ENCODE peak calls at places on chromosomes 4 and X, in four cellular contexts. A is mesenchymal stem cell, V is thyroid gland, X is left lung. I is an unnamed sample.

GRCh38 chr4:173505924-173506779 is 23.9 kb downstream of the HAND2 start:
- DNase-seq in A (peak; percentile 77), V (no peak), X (peak; percentile 78), I (no peak)

GRCh38 chr4:189202182-189202868 is 738.3 kb upstream of the FRG1 start:
- DNase-seq in A (peak; percentile 85), V (peak; percentile 74), X (peak; percentile 81), I (peak; percentile 65)

GRCh38 chr4:148497258-148497657 is 55.0 kb upstream of the NR3C2 start:
- DNase-seq in A (no peak), V (no peak), X (no peak), I (no peak)

GRCh38 chrX:10529344-10529743 is 91.0 kb downstream of the MID1 start:
- DNase-seq in A (peak; percentile 18), V (no peak), X (no peak), I (no peak)

GRCh38 chr4:32196950-32197688 is 1477.0 kb downstream of the PCDH7 start:
- DNase-seq in A (no peak), V (peak; percentile 85), X (no peak), I (no peak)

GRCh38 chr4:188714488-188714887 is 575.2 kb downstream of the TRIML1 start:
- DNase-seq in A (no peak), V (no peak), X (no peak), I (no peak)

GRCh38 chrX:118499295-118499694 is 3.7 kb downstream of the DOCK11 start:
- DNase-seq in A (no peak), V (no peak), X (no peak), I (no peak)

GRCh38 chrX:88863726-88864125 is 116.7 kb downstream of the CPXCR1 start:
- DNase-seq in A (no peak), V (no peak), X (peak; percentile 29), I (peak; percentile 12)

GRCh38 chr4:144575181-144575580 is 70.8 kb upstream of the HHIP start:
- DNase-seq in A (no peak), V (no peak), X (no peak), I (no peak)

DNA sequence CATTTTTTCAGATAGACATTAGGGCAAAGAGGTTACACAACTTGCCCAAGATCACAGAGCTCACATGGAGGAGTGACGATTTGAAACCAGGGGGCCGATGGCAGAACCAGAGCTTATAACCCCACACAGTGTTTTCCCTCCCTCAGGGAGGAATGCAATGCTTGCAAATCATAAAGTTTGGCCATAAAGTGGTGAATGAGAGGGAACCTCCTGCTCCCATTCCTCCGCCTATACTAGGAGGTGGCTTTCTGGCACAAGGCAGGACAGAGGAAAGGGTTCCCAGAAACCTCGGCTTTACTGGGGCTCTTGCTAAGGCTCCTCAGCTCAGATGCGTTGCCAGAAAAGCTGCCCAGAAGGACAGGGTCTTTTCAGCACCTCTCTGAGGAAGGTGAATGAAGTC is 19.3 kb downstream of the TMEM154 start:
- DNase-seq in A (no peak), V (no peak), X (no peak), I (no peak)
- H3K4me1 ChIP-seq in A (peaks cover 1% of the 10 kb centered on the region), V (no peaks in the 10 kb centered on the region), X (peaks cover 24% of the 10 kb centered on the region), I (peaks cover 10% of the 10 kb centered on the region)

DNA sequence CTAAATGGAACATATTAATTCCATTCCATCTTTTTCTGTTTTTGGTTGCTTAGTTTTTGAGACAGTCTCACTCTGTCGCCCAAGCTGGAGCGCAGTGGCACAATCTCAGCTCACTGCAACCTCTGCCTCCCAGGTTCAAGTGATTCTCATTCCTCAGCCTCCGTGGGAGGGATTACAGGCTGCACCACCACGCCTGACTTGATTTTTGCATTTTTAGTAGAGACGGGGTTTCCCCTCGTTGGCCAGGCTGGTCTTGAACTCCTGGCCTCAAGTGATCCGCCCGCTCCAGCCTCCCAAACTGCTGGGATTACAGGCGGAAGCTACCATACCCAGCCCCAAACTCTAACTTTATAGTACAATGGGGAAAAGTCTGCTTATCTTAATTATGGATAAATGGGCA is 11.2 kb downstream of the HNRNPD start:
- DNase-seq in A (no peak), V (no peak), X (no peak), I (no peak)
- H3K4me1 ChIP-seq in A (peaks cover 10% of the 10 kb centered on the region), V (peaks cover 41% of the 10 kb centered on the region), X (peaks cover 93% of the 10 kb centered on the region), I (peaks cover 99% of the 10 kb centered on the region)

DNA sequence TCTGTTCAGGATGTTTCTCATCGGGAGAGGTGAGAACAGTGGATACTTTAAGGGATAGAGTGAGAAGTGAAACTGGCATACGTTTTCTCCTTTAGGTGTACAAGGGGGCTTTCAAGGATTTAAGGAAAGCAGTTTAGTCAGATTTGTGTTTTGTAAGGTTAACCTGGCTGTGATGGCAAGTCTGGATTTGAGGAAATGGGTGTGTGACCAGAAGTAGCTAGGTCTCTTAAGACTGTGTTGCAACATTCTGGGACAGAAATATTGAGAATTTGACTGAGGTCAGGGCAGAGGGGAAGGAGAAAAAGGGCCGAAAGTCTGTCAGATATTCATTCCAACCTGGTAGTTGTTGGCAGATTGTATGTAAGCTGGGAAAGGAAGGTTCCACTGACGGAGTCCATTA is 10.4 kb upstream of the GABRE start:
- DNase-seq in A (no peak), V (no peak), X (no peak), I (no peak)
- H3K4me1 ChIP-seq in A (peaks cover 6% of the 10 kb centered on the region), V (no peaks in the 10 kb centered on the region), X (no peaks in the 10 kb centered on the region), I (no peaks in the 10 kb centered on the region)

GRCh38 chr4:39042365-39042764 is 10.2 kb upstream of the TMEM156 start:
- DNase-seq in A (peak; percentile 66), V (no peak), X (no peak), I (no peak)
- H3K4me1 ChIP-seq in A (peaks cover 5% of the 10 kb centered on the region), V (no peaks in the 10 kb centered on the region), X (peaks cover 41% of the 10 kb centered on the region), I (peaks cover 48% of the 10 kb centered on the region)

GRCh38 chrX:129957241-129958099 is 25.0 kb upstream of the BCORL1 start:
- DNase-seq in A (peak; percentile 35), V (peak; percentile 65), X (peak; percentile 92), I (peak; percentile 86)
- H3K4me1 ChIP-seq in A (peaks cover 21% of the 10 kb centered on the region), V (no peaks in the 10 kb centered on the region), X (peaks cover 9% of the 10 kb centered on the region), I (peaks cover 7% of the 10 kb centered on the region)

GRCh38 chr4:156596026-156596425 is 375.6 kb downstream of the PDGFC start:
- DNase-seq in A (no peak), V (no peak), X (no peak), I (no peak)
- H3K4me1 ChIP-seq in A (peaks cover 2% of the 10 kb centered on the region), V (peaks cover 35% of the 10 kb centered on the region), X (no peaks in the 10 kb centered on the region), I (peaks cover 9% of the 10 kb centered on the region)

DNA sequence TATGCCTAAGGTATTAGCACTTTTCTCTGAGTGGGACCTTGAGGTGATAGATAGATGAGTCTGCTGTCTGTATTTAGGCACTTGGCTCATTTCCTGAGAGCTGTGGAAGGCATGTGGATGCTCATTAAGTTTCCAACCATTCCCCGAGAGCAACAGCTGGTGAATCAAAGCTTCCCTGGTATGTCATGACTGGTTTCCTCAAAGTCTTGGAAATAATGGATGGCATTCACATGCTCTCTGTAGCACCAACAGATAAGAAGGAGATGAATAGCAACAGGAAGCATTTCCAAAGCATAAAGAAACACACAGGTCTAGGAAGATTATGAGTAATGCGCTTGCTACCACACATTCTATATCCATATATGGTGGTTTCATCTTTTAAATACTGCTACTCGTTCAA is 118.3 kb upstream of the ETNPPL start:
- DNase-seq in A (peak; percentile 86), V (no peak), X (no peak), I (no peak)
- H3K4me1 ChIP-seq in A (no peaks in the 10 kb centered on the region), V (no peaks in the 10 kb centered on the region), X (no peaks in the 10 kb centered on the region), I (no peaks in the 10 kb centered on the region)